ENCODE peak calls at places on chromosome 15, in six cellular contexts. Y is HepG2, C is GM12891, X is GM12878, O is K562, H is H1. M is an unnamed sample.

GRCh38 chr15:88982304-88982945 is 69.2 kb upstream of the MFGE8 start:
- DNase-seq in Y (no peak), O (peak; percentile 60), C (peak; percentile 50), H (no peak), X (peak; percentile 83), M (no peak)

GRCh38 chr15:59294961-59295741 is 77.5 kb downstream of the MYO1E start:
- DNase-seq in O (no peak), C (no peak), X (no peak), Y (no peak), H (no peak), M (no peak)

GRCh38 chr15:45448066-45448510 is 69.7 kb upstream of the GATM start:
- DNase-seq in Y (no peak), C (no peak), X (no peak), H (no peak), O (no peak), M (no peak)

GRCh38 chr15:62050118-62050517 is 10.1 kb downstream of the VPS13C start:
- DNase-seq in C (no peak), H (no peak), X (no peak), O (peak; percentile 32), Y (no peak), M (no peak)

GRCh38 chr15:71069693-71070092 is 45.6 kb upstream of the THSD4 start:
- DNase-seq in O (no peak), X (no peak), H (no peak), C (no peak), Y (no peak), M (no peak)

GRCh38 chr15:41949400-41950126 is 22.8 kb downstream of the EHD4 start:
- DNase-seq in O (no peak), H (no peak), C (no peak), Y (no peak), X (no peak), M (no peak)

GRCh38 chr15:58369261-58369699 is 62.5 kb upstream of the LIPC start:
- DNase-seq in O (no peak), C (no peak), H (no peak), X (no peak), Y (peak; percentile 30), M (no peak)

GRCh38 chr15:37015476-37015875 is 84.9 kb downstream of the MEIS2 start:
- DNase-seq in X (no peak), C (no peak), O (no peak), Y (no peak), H (no peak), M (no peak)

GRCh38 chr15:55916666-55917409 is 76.6 kb downstream of the NEDD4 start:
- DNase-seq in O (no peak), Y (no peak), C (no peak), H (no peak), X (no peak), M (no peak)

GRCh38 chr15:66080791-66081475 is 172.6 kb downstream of the MEGF11 start:
- DNase-seq in C (no peak), H (peak; percentile 76), X (no peak), O (peak; percentile 7), Y (peak; percentile 72), M (no peak)
- TF ChIP-seq TAF1 in C (no peak), H (no peak), X (no peak), O (no peak), Y (no peak), M (no peak)

DNA sequence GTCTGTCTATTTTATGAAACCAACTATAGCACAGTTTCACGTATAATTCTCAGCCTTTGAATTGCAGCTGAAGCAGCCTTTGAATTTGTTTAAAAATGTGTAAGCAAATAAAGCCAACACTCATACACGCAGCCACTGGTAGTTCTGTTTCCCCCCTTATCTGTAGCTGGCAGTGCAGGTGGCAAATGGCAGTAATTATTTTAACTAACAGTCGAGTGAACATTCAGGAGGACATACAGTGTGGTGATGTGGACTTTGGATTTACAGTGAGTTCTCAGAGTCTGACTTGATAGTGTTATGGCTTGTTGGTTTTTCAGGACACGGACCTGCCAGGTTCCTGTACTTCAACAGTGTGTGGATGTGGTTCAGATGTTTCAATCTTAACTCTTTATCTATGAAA is 64.0 kb upstream of the SKOR1 start:
- DNase-seq in Y (peak; percentile 57), O (no peak), H (no peak), X (no peak), C (no peak), M (no peak)
- TF ChIP-seq TAF1 in Y (no peak), O (no peak), H (no peak), X (no peak), C (no peak), M (no peak)

DNA sequence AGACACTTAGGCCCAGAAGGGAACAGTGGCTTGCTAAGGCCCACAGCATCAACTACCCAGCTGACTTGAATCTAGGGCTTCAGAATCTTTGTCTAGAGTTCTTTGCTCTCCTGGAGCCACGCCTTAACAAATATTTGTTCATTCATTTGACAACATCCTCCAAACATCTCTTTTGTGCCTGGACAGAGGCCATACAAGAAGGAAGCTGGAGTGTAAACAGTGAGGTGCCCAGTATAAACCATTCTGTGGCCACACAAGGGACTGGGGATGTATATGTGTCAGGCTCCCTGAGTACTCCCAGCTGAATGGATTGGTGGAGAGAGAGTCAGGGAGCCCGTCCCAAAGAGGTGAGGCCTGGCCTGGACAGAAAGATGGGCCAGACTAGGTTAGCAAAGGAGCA is 3.4 kb downstream of the CIB2 start:
- DNase-seq in Y (peak; percentile 42), X (no peak), H (no peak), C (no peak), O (no peak), M (no peak)
- TF ChIP-seq TAF1 in Y (no peak), X (no peak), H (no peak), C (no peak), O (no peak), M (no peak)

DNA sequence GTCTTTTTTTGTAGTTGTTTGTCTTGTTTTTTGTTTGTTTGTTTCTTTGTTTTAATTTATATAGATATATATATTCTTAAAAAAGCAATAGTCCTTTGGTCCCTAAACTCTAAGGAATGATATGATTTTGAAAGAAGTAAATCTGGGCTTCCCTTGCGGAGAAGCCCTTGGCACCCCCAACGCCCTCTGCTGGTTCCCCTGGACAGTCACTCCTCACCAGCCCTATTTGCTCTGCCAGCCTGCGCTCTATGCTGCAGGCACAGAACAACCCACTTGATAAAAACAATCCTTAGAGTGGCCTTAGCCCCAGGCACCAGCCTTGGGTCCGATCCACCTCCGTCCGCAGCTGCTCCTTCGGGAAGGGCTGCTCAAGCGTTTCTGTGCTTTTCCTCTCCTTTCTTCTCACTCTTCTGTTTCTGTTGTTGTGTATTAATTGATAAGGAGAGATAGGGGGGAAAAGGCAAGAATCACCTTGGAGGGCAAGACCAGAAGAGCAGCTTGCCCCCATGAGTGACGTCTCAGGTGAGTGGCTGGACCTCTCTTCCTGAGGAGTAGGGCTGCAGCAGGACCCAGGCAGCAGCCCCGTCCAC is 13.7 kb upstream of the PARP6 start:
- DNase-seq in O (peak; percentile 64), H (peak; percentile 72), X (no peak), C (no peak), Y (peak; percentile 28), M (no peak)
- TF ChIP-seq TAF1 in O (no peak), H (no peak), X (no peak), C (no peak), Y (no peak), M (no peak)

GRCh38 chr15:40594429-40594836 is 384 bp downstream of the KNL1 start:
- DNase-seq in C (peak; percentile 35), H (no peak), O (peak; percentile 83), Y (peak; percentile 38), X (peak; percentile 40), M (peak; percentile 36)
- TF ChIP-seq TAF1 in C (no peak), H (peak; percentile 53), O (no peak), Y (no peak), X (no peak), M (peak; percentile 12)

GRCh38 chr15:91422704-91423254 is 322.7 kb downstream of the SV2B start:
- DNase-seq in Y (no peak), C (no peak), X (no peak), O (no peak), H (no peak), M (no peak)
- TF ChIP-seq TAF1 in Y (no peak), C (no peak), X (no peak), O (no peak), H (no peak), M (no peak)

DNA sequence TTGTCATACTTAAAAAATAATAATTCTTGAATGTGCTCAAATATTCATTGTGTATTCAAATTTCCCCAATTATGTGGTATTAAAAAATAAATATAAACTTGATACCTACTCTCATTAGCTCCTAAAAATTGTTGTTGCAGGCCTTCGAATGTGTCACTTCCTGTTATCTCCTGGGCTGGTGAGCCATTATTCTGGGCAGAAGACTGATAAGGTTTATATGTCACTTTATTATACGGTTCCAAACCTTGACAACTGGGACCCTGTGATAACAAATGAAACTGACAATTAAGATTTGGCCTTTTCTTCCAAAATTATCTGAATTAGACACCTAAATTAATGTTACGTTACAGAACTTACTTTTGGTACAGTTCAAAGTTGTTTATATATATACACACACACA is 15.0 kb downstream of the CEP152 start:
- DNase-seq in O (peak; percentile 24), H (no peak), X (no peak), C (no peak), Y (no peak), M (no peak)
- TF ChIP-seq TAF1 in O (no peak), H (no peak), X (no peak), C (no peak), Y (no peak), M (no peak)